ENCODE peak calls at places on chromosome 2, in five cellular contexts. F is colonic mucosa; Y is stimulated activated CD8-positive, alpha-beta memory T cell treated with anti-CD3 and anti-CD28 coated beads, Interleukin-12 subunit alpha, Interleukin-12 subunit beta, amount 100 ng/mL, for 1 hour; C is HuH-7; R is kidney. L is an unnamed sample.

GRCh38 chr2:239339726-239340654 is 60.8 kb downstream of the HDAC4 start:
- DNase-seq in Y (no peak), C (no peak), F (peak), R (no peak), L (no peak)

GRCh38 chr2:235970204-235971040 is 197.8 kb downstream of the GBX2 start:
- DNase-seq in F (no peak), Y (no peak), C (no peak), R (no peak), L (no peak)

GRCh38 chr2:236193026-236193425 is 24.8 kb upstream of the GBX2 start:
- DNase-seq in C (no peak), F (no peak), Y (no peak), R (no peak), L (no peak)

GRCh38 chr2:35168351-35168750 is 1187.2 kb upstream of the CRIM1 start:
- DNase-seq in Y (no peak), R (no peak), C (no peak), F (no peak), L (no peak)

GRCh38 chr2:172614932-172615331 is 59.0 kb downstream of the PDK1 start:
- DNase-seq in Y (no peak), C (no peak), F (no peak), R (no peak), L (no peak)

GRCh38 chr2:128635361-128635900 is 316.8 kb upstream of the HS6ST1 start:
- DNase-seq in R (peak), Y (no peak), C (no peak), F (no peak), L (peak)

GRCh38 chr2:61065706-61066688 is at the start of gene SANBR:
- DNase-seq in R (peak), F (peak), C (peak), Y (peak), L (peak)

GRCh38 chr2:121231385-121232000 is 53.5 kb downstream of the TFCP2L1 start:
- DNase-seq in R (peak), Y (no peak), C (no peak), F (no peak), L (no peak)

GRCh38 chr2:15142069-15142689 is 419.0 kb downstream of the NBAS start:
- DNase-seq in Y (peak), R (no peak), F (no peak), C (no peak), L (peak)

GRCh38 chr2:71067567-71068217 is 756 bp upstream of the NAGK start:
- DNase-seq in C (no peak), F (no peak), Y (no peak), R (peak), L (peak)

GRCh38 chr2:37230581-37230980 is 815 bp downstream of the CEBPZ start:
- DNase-seq in R (no peak), C (no peak), F (peak), Y (no peak), L (peak)

GRCh38 chr2:9463698-9464034 is 10.7 kb upstream of the IAH1 start:
- DNase-seq in F (no peak), C (no peak), Y (no peak), R (no peak), L (no peak)

GRCh38 chr2:108942231-108943066 is 46.6 kb downstream of the EDAR start:
- DNase-seq in F (no peak), C (no peak), R (peak), Y (no peak), L (no peak)

GRCh38 chr2:137838255-137839092 is 125.8 kb upstream of the HNMT start:
- DNase-seq in F (no peak), R (no peak), Y (no peak), C (peak), L (peak)

GRCh38 chr2:11397046-11397445 is 52.6 kb upstream of the ROCK2 start:
- DNase-seq in R (no peak), F (no peak), C (no peak), Y (no peak), L (no peak)